ENCODE peak calls at places on chromosomes 13 and 19, in ten cellular contexts. N, B, H, K, M, Z, X, W, C and J are unnamed samples.

GRCh38 chr13:64154514-64154913 is 2738.9 kb upstream of the PCDH20 start:
- DNase-seq in N (no peak), B (no peak), H (no peak), K (peak; percentile 54), M (no peak), Z (peak; percentile 16), X (peak; percentile 28), W (peak; percentile 32), C (no peak), J (peak; percentile 51)

GRCh38 chr13:104011505-104012270 is 945.5 kb upstream of the SLC10A2 start:
- DNase-seq in N (no peak), B (no peak), H (no peak), K (no peak), M (peak; percentile 63), Z (peak; percentile 13), X (peak; percentile 7), W (no peak), C (no peak), J (peak; percentile 7)

GRCh38 chr13:97273341-97273831 is 51.3 kb downstream of the MBNL2 start:
- DNase-seq in N (peak; percentile 91), B (no peak), H (peak; percentile 70), K (no peak), M (no peak), Z (no peak), X (no peak), W (peak; percentile 32), C (no peak), J (peak; percentile 32)

GRCh38 chr13:67619987-67620386 is 389.9 kb upstream of the PCDH9 start:
- DNase-seq in N (no peak), B (no peak), H (no peak), K (peak; percentile 67), M (no peak), Z (no peak), X (peak; percentile 32), W (no peak), C (no peak), J (no peak)

GRCh38 chr13:51782026-51782710 is 21.8 kb downstream of the DHRS12 start:
- DNase-seq in N (no peak), B (no peak), H (no peak), K (no peak), M (no peak), Z (no peak), X (no peak), W (no peak), C (no peak), J (no peak)

GRCh38 chr13:24870380-24870760 is 106.4 kb downstream of the RNF17 start:
- DNase-seq in N (no peak), B (no peak), H (no peak), K (no peak), M (no peak), Z (no peak), X (no peak), W (no peak), C (no peak), J (no peak)

GRCh38 chr13:68984688-68985319 is 1122.8 kb upstream of the ATXN8OS start:
- DNase-seq in N (no peak), B (no peak), H (no peak), K (no peak), M (no peak), Z (no peak), X (no peak), W (no peak), C (no peak), J (no peak)

GRCh38 chr13:98265669-98266551 is 88.8 kb upstream of the RNF113B start:
- DNase-seq in N (no peak), B (peak; percentile 63), H (no peak), K (peak; percentile 65), M (peak; percentile 32), Z (no peak), X (no peak), W (no peak), C (no peak), J (no peak)

GRCh38 chr19:28010656-28011055 is 1202.3 kb downstream of the UQCRFS1 start:
- DNase-seq in N (no peak), B (no peak), H (no peak), K (no peak), M (no peak), Z (no peak), X (no peak), W (no peak), C (no peak), J (no peak)

GRCh38 chr13:30668305-30668704 is 50.6 kb downstream of the USPL1 start:
- DNase-seq in N (no peak), B (no peak), H (no peak), K (no peak), M (no peak), Z (no peak), X (no peak), W (no peak), C (no peak), J (no peak)

GRCh38 chr19:17762505-17763229 is 11.4 kb downstream of the FCHO1 start:
- DNase-seq in N (no peak), B (no peak), H (no peak), K (peak; percentile 54), M (peak; percentile 92), Z (peak; percentile 98), X (peak; percentile 70), W (peak; percentile 52), C (peak; percentile 71), J (peak; percentile 80)

GRCh38 chr13:68523838-68524424 is 1293.8 kb upstream of the PCDH9 start:
- DNase-seq in N (no peak), B (no peak), H (no peak), K (no peak), M (no peak), Z (no peak), X (no peak), W (no peak), C (no peak), J (no peak)

GRCh38 chr13:101258509-101258908 is 157.8 kb downstream of the NALCN start:
- DNase-seq in N (no peak), B (no peak), H (no peak), K (no peak), M (no peak), Z (no peak), X (no peak), W (no peak), C (no peak), J (no peak)

GRCh38 chr19:54257116-54257480 is at the start of gene LILRB5:
- DNase-seq in N (no peak), B (no peak), H (no peak), K (no peak), M (peak; percentile 33), Z (no peak), X (no peak), W (no peak), C (no peak), J (no peak)

GRCh38 chr13:98706446-98707110 is 45.9 kb downstream of the SLC15A1 start:
- DNase-seq in N (peak; percentile 47), B (peak; percentile 72), H (no peak), K (no peak), M (no peak), Z (no peak), X (peak; percentile 26), W (no peak), C (no peak), J (peak; percentile 19)

GRCh38 chr19:14198384-14199376 is 7.3 kb downstream of the ADGRL1 start:
- DNase-seq in N (no peak), B (no peak), H (no peak), K (peak; percentile 43), M (peak; percentile 60), Z (peak; percentile 45), X (no peak), W (no peak), C (no peak), J (peak; percentile 30)

GRCh38 chr19:18223860-18224524 is 2.2 kb downstream of the PDE4C start:
- DNase-seq in N (no peak), B (no peak), H (no peak), K (no peak), M (peak; percentile 96), Z (peak; percentile 93), X (peak; percentile 29), W (no peak), C (peak; percentile 64), J (peak; percentile 24)

GRCh38 chr13:113149711-113150544 is 8.5 kb upstream of the PROZ start:
- DNase-seq in N (no peak), B (no peak), H (no peak), K (no peak), M (peak; percentile 31), Z (no peak), X (no peak), W (no peak), C (no peak), J (no peak)

GRCh38 chr19:1482361-1483066 is 3.5 kb upstream of the C19orf25 start:
- DNase-seq in N (no peak), B (no peak), H (no peak), K (no peak), M (no peak), Z (no peak), X (no peak), W (no peak), C (no peak), J (no peak)
- TF ChIP-seq CTCF in N (no peak), B (no peak), H (no peak), K (no peak), M (no peak), Z (no peak), X (no peak), W (no peak), C (no peak), J (no peak)

GRCh38 chr19:41377977-41378707 is 1.8 kb downstream of the TMEM91 start:
- DNase-seq in N (no peak), B (no peak), H (no peak), K (no peak), M (peak; percentile 83), Z (peak; percentile 90), X (no peak), W (no peak), C (peak; percentile 15), J (no peak)
- TF ChIP-seq CTCF in N (no peak), B (no peak), H (no peak), K (peak; percentile 13), M (peak; percentile 73), Z (peak; percentile 54), X (no peak), W (peak; percentile 33), C (peak; percentile 34), J (no peak)

DNA sequence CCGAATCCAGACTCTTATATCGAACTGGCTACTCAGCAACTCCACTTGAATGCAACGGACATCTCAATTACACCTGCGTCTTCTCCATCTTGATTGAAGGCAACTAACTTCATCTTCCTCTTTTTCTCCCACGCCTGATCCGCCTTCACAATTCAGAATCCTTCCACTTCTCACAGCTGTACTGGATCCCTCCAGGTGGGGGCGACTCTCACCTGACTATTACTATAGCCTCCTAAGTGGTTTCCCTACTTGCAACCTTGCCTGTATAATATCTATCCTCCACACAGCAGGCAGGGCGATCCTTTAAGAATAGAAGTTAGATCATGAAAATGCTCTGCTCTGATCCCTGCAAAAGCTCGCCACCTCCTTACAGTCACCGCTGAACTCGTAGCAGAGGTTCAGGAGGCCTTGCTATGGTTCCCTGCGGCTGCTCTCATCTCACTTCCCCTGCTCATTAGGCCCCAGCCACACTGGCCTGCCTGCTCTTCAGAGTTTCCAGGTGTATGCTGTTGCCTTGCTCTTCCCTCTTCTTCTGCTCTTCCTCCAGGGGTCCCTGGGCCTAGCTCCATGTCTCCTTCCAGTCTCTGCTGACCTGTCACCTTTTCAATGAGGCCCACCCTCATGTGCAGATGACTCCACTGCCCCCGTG is 31.9 kb downstream of the RFXAP start:
- DNase-seq in N (no peak), B (no peak), H (no peak), K (no peak), M (peak; percentile 87), Z (peak; percentile 73), X (no peak), W (no peak), C (no peak), J (peak; percentile 15)
- TF ChIP-seq CTCF in N (no peak), B (peak; percentile 30), H (no peak), K (no peak), M (peak; percentile 79), Z (peak; percentile 70), X (peak; percentile 37), W (peak; percentile 67), C (peak; percentile 47), J (peak; percentile 21)

GRCh38 chr19:23305555-23305954 is 55.4 kb upstream of the ZNF724 start:
- DNase-seq in N (no peak), B (no peak), H (no peak), K (no peak), M (no peak), Z (peak; percentile 23), X (no peak), W (no peak), C (no peak), J (no peak)
- TF ChIP-seq CTCF in N (no peak), B (peak; percentile 30), H (no peak), K (no peak), M (peak; percentile 19), Z (no peak), X (no peak), W (no peak), C (no peak), J (no peak)